ENCODE peak calls at places on chromosome 17, in six cellular contexts. J is WERI-Rb-1; Y is GM23248; N is CD4-positive, CD25-positive, alpha-beta regulatory T cell; G is astrocyte of the spinal cord; S is NB4. E is an unnamed sample.

GRCh38 chr17:43778337-43779144 is at the start of gene DUSP3:
- DNase-seq in J (peak; percentile 93), Y (peak; percentile 98), N (peak; percentile 76), G (peak; percentile 91), S (peak; percentile 75), E (peak; percentile 97)

GRCh38 chr17:51540151-51540550 is 279.8 kb downstream of the UTP18 start:
- DNase-seq in J (no peak), Y (no peak), N (no peak), G (no peak), S (peak; percentile 4), E (peak; percentile 62)

GRCh38 chr17:35896011-35896587 is 15.9 kb upstream of the CCL5 start:
- DNase-seq in J (no peak), Y (no peak), N (no peak), G (no peak), S (peak; percentile 97), E (no peak)

GRCh38 chr17:82915697-82916027 is 75.8 kb upstream of the ZNF750 start:
- DNase-seq in J (no peak), Y (no peak), N (no peak), G (no peak), S (no peak), E (no peak)

GRCh38 chr17:19306160-19307111 is 56.1 kb downstream of the B9D1 start:
- DNase-seq in J (no peak), Y (no peak), N (peak; percentile 72), G (no peak), S (peak; percentile 80), E (peak; percentile 85)

GRCh38 chr17:20189979-20190378 is 180.8 kb downstream of the SPECC1 start:
- DNase-seq in J (no peak), Y (no peak), N (no peak), G (no peak), S (no peak), E (no peak)

GRCh38 chr17:19461139-19461538 is 50.1 kb downstream of the RNF112 start:
- DNase-seq in J (no peak), Y (no peak), N (no peak), G (no peak), S (peak; percentile 43), E (peak; percentile 22)

GRCh38 chr17:41176744-41177387 is 1.2 kb downstream of the KRTAP4-2 start:
- DNase-seq in J (no peak), Y (no peak), N (no peak), G (no peak), S (no peak), E (no peak)

GRCh38 chr17:81044764-81045589 is 10.0 kb downstream of the BAIAP2 start:
- DNase-seq in J (no peak), Y (peak; percentile 71), N (no peak), G (peak; percentile 86), S (no peak), E (peak; percentile 63)

GRCh38 chr17:63984651-63985386 is 12.1 kb upstream of the SCN4A start:
- DNase-seq in J (no peak), Y (peak; percentile 91), N (peak; percentile 48), G (peak; percentile 89), S (peak; percentile 70), E (no peak)

GRCh38 chr17:49928826-49929475 is 40.0 kb upstream of the DLX4 start:
- DNase-seq in J (peak; percentile 43), Y (peak; percentile 34), N (no peak), G (no peak), S (no peak), E (no peak)

GRCh38 chr17:66347661-66348604 is 45.5 kb downstream of the PRKCA start:
- DNase-seq in J (no peak), Y (peak; percentile 73), N (no peak), G (peak; percentile 70), S (no peak), E (no peak)

GRCh38 chr17:42413464-42414040 is 9.5 kb downstream of the CAVIN1 start:
- DNase-seq in J (no peak), Y (peak; percentile 56), N (no peak), G (no peak), S (no peak), E (no peak)

DNA sequence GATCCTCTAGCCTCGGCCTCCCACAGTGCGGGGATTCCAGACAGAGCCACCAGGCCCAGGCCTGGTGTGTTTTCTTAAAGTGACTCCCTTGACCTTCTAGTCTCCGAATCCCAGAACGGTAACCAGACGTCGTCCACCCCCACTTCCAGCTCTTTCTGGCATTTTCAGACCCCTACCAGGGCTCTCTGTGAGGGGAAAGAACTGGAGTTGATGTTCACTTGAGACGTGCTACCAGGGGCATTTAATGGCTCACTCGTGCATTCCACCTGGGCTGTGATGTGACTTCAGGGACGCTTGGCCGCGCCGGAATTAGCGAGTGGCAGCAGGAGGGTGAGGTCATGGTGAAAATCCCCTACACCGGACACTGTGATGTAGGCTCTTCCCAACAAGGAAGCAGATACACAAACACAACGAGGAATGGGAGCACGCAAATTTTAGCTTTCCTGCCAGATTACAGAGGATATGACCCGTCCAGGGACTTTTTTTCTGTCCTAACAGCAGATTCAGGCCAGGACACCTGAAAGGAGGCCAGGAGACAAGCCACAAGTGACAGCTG is 1.1 kb upstream of the GNA13 start:
- DNase-seq in J (no peak), Y (no peak), N (no peak), G (no peak), S (no peak), E (no peak)
- H3K4me3 ChIP-seq in J (no peak overlapping the region), Y (peak overlapping the region; percentile 95), N (peak overlapping the region; percentile 75), G (no peak overlapping the region), S (no peak overlapping the region), E (peak overlapping the region; percentile 88)

GRCh38 chr17:21376585-21376834 is 353 bp downstream of the KCNJ12 start:
- DNase-seq in J (no peak), Y (no peak), N (no peak), G (no peak), S (no peak), E (no peak)

GRCh38 chr17:21379080-21379711 is 3.0 kb downstream of the KCNJ12 start:
- DNase-seq in J (no peak), Y (no peak), N (no peak), G (no peak), S (no peak), E (no peak)

GRCh38 chr17:21377821-21378396 is 1.8 kb downstream of the KCNJ12 start:
- DNase-seq in J (no peak), Y (no peak), N (no peak), G (no peak), S (no peak), E (no peak)

GRCh38 chr17:21376835-21377690 is 906 bp downstream of the KCNJ12 start:
- DNase-seq in J (no peak), Y (peak; percentile 73), N (no peak), G (peak; percentile 37), S (peak; percentile 44), E (no peak)

DNA sequence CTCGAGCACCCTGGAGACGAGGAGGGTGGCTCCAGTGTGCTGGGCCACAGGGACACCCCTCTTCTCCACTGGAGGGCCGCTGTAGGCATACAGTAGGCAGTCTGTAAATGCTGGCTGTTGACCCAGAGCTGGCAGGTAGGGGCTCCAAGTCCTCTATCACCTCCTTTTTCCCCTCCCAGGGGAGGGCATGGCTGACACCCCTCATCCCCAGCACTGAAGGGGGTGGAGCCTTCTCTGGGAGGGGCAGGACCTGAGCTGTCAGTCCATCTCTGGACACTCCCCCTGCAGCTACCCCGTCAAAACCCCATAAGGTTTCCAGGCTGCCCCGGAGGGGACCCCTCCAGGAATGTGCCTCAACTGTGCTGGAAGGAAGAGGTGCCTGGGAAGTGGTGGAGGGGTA is 2.4 kb downstream of the KCNJ12 start:
- DNase-seq in J (no peak), Y (no peak), N (no peak), G (no peak), S (no peak), E (no peak)
- H3K4me3 ChIP-seq in J (no peak overlapping the region), Y (no peak overlapping the region), N (no peak overlapping the region), G (no peak overlapping the region), S (no peak overlapping the region), E (no peak overlapping the region)

GRCh38 chr17:61409301-61410099 is 9.9 kb downstream of the TBX2 start:
- DNase-seq in J (peak; percentile 74), Y (peak; percentile 90), N (no peak), G (no peak), S (peak; percentile 66), E (no peak)

GRCh38 chr17:61407211-61407911 is 7.7 kb downstream of the TBX2 start:
- DNase-seq in J (peak; percentile 4), Y (no peak), N (no peak), G (no peak), S (no peak), E (peak; percentile 29)

GRCh38 chr17:61406871-61407210 is 7.2 kb downstream of the TBX2 start:
- DNase-seq in J (peak; percentile 2), Y (no peak), N (no peak), G (no peak), S (no peak), E (no peak)

GRCh38 chr17:61410100-61410551 is 10.5 kb downstream of the TBX2 start:
- DNase-seq in J (peak; percentile 51), Y (no peak), N (no peak), G (no peak), S (no peak), E (no peak)

DNA sequence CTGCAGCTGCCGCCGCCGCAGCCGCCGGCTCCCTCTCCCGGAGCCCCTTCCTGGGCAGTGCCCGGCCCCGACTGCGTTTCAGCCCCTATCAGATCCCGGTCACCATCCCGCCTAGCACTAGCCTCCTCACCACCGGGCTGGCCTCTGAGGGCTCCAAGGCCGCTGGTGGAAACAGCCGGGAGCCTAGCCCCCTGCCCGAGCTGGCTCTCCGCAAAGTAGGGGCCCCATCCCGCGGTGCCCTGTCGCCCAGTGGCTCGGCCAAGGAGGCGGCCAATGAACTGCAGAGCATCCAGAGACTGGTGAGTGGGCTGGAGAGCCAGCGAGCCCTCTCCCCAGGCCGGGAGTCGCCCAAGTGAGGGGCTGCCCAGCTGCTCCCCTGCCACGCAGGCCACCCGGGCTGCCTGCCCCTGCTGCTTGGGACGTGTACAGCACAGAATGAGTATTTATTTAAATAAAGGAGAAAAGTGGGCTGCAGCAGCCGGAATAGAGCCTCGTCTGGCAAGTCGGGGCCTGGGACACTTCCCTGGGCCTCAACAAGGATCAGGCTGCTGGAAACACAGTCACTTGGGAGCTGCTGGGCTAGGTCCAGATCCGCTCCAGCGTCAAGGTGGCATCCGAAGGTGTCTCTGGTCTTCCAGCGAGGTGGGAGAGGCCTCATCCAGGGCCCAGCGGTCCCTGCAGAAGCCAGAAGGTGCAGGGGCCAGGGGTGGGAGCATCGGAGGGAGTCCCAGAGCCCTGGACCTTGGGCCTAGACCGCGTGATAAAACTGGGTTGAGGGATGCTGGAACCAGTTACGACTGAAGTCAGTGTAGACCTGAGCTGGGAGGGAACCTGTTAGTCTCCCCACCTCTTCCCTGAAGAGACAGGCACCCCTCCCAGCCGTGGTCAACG is 8.8 kb downstream of the TBX2 start:
- DNase-seq in J (peak; percentile 13), Y (no peak), N (no peak), G (no peak), S (no peak), E (no peak)
- H3K4me3 ChIP-seq in J (peak overlapping the region; percentile 91), Y (no peak overlapping the region), N (no peak overlapping the region), G (no peak overlapping the region), S (no peak overlapping the region), E (peak overlapping the region; percentile 66)

GRCh38 chr17:39626671-39627169 is at the start of gene PPP1R1B:
- DNase-seq in J (peak; percentile 56), Y (peak; percentile 24), N (no peak), G (peak; percentile 24), S (no peak), E (no peak)

GRCh38 chr17:39625198-39625769 is 1.5 kb upstream of the PPP1R1B start:
- DNase-seq in J (no peak), Y (no peak), N (no peak), G (no peak), S (no peak), E (no peak)

GRCh38 chr17:39627170-39627716 is 491 bp downstream of the PPP1R1B start:
- DNase-seq in J (no peak), Y (no peak), N (no peak), G (no peak), S (no peak), E (no peak)

GRCh38 chr17:39627717-39628516 is 1.2 kb downstream of the PPP1R1B start:
- DNase-seq in J (peak; percentile 57), Y (no peak), N (no peak), G (no peak), S (no peak), E (no peak)

GRCh38 chr17:39626171-39626670 is 531 bp upstream of the PPP1R1B start:
- DNase-seq in J (no peak), Y (no peak), N (no peak), G (no peak), S (no peak), E (no peak)
- H3K4me3 ChIP-seq in J (peak overlapping the region; percentile 66), Y (peak overlapping the region; percentile 56), N (no peak overlapping the region), G (no peak overlapping the region), S (no peak overlapping the region), E (peak overlapping the region; percentile 45)

E was measured in dorsolateral prefrontal cortex.